ENCODE peak calls at places on chromosome 11, in six cellular contexts. W is fibroblast of villous mesenchyme, Z is A549, V is epithelial cell of esophagus, R is tibial artery, T is BJ. L is an unnamed sample.

GRCh38 chr11:8661036-8661435 is 21.4 kb downstream of the TRIM66 start:
- DNase-seq in Z (no peak), V (no peak), R (no peak), T (no peak), W (no peak), L (no peak)

GRCh38 chr11:59556883-59557205 is 45.5 kb downstream of the OR4D9 start:
- DNase-seq in T (no peak), V (peak), W (peak), R (no peak), Z (peak), L (no peak)

GRCh38 chr11:73308963-73309960 is 1.2 kb downstream of the ARHGEF17 start:
- DNase-seq in V (peak), R (peak), T (peak), Z (peak), W (peak), L (peak)

GRCh38 chr11:114033572-114033971 is 25.9 kb upstream of the ZBTB16 start:
- DNase-seq in W (no peak), Z (no peak), T (no peak), R (no peak), V (peak), L (no peak)

GRCh38 chr11:68149417-68149816 is 28.2 kb upstream of the CHKA start:
- DNase-seq in W (no peak), T (no peak), R (no peak), V (no peak), Z (no peak), L (no peak)

GRCh38 chr11:63502252-63502820 is 3.5 kb upstream of the LGALS12 start:
- DNase-seq in W (no peak), R (no peak), Z (no peak), T (no peak), V (no peak), L (no peak)

GRCh38 chr11:121576531-121576930 is 123.8 kb upstream of the SORL1-AS1 start:
- DNase-seq in W (no peak), R (peak), Z (no peak), V (no peak), T (no peak), L (no peak)

GRCh38 chr11:10293423-10294288 is at the start of gene SBF2:
- DNase-seq in T (peak), V (peak), W (peak), R (peak), Z (peak), L (peak)

GRCh38 chr11:66950113-66950535 is 8.1 kb downstream of the PC start:
- DNase-seq in Z (peak), T (no peak), V (peak), R (no peak), W (peak), L (peak)

GRCh38 chr11:115199501-115199900 is 304.7 kb downstream of the CADM1 start:
- DNase-seq in R (no peak), V (no peak), T (no peak), Z (no peak), W (no peak), L (no peak)

GRCh38 chr11:72443016-72443415 is 8.7 kb upstream of the CLPB start:
- DNase-seq in Z (no peak), T (no peak), R (no peak), V (peak), W (peak), L (no peak)

GRCh38 chr11:113628912-113629311 is 77.2 kb downstream of the TMPRSS5 start:
- DNase-seq in R (no peak), W (no peak), T (no peak), Z (no peak), V (no peak), L (no peak)

DNA sequence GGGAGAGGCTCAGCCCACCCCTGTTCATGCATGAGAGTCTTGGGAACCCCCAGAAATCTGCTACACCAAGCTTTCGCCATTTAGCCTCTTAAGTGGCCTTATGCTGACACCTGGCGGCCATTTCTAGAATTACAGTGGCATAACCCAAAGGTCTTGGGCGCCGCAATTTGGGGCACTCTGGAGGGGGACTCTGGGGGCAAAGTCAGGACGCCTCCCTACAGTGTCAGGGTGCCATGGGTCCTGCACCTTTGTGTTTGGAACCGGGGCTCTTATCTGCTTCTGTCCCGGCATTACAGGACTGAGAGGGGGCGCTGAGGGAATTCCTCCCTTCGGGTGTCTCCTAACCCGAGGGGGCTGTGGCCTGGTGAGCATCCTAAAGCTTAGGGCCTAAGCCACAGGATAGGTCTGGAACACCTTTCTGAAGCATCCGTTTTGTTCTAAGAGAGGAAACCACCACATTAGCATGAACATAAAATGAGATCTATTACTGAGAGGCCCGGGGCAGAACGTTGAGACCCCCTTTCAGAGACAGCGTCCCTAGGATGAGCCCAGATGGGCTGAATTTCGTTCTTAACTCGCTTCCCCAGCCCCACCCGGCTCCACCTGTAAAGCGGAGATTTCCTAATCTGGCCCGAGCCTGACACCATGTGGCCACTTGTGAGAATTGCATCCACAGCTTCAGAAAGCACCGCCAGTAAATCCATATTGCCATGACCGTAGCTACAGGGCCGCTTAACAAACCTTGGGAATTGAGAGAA is 9.3 kb downstream of the INS start:
- DNase-seq in Z (peak), T (no peak), R (peak), V (peak), W (peak), L (no peak)
- H3K4me3 ChIP-seq in Z (no peak), T (no peak), R (no peak), V (no peak), W (no peak), L (no peak)

GRCh38 chr11:61682093-61682732 is 2.0 kb downstream of the DAGLA start:
- DNase-seq in W (no peak), T (no peak), R (peak), V (no peak), Z (no peak), L (no peak)
- H3K4me3 ChIP-seq in W (no peak), T (no peak), R (no peak), V (no peak), Z (no peak), L (no peak)

GRCh38 chr11:119093666-119093950 is 8.0 kb downstream of the DPAGT1 start:
- DNase-seq in R (no peak), Z (no peak), W (no peak), T (no peak), V (no peak), L (no peak)

GRCh38 chr11:119094816-119095065 is 6.9 kb downstream of the DPAGT1 start:
- DNase-seq in V (peak), R (peak), W (peak), T (no peak), Z (no peak), L (peak)

GRCh38 chr11:119091966-119092879 is 7.5 kb downstream of the HMBS start:
- DNase-seq in R (no peak), T (no peak), V (no peak), W (no peak), Z (no peak), L (no peak)

GRCh38 chr11:119093951-119094815 is 7.5 kb downstream of the DPAGT1 start:
- DNase-seq in Z (no peak), W (peak), V (peak), R (no peak), T (no peak), L (peak)

GRCh38 chr11:119092880-119093665 is 8.4 kb downstream of the HMBS start:
- DNase-seq in V (no peak), Z (no peak), W (peak), T (no peak), R (no peak), L (no peak)
- H3K4me3 ChIP-seq in V (peak), Z (peak), W (peak), T (peak), R (no peak), L (peak)

GRCh38 chr11:92554662-92555061 is 330.0 kb downstream of the FAT3 start:
- DNase-seq in V (no peak), W (no peak), T (no peak), Z (no peak), R (no peak), L (no peak)
- H3K4me3 ChIP-seq in V (no peak), W (no peak), T (no peak), Z (no peak), R (no peak), L (no peak)